ENCODE peak calls at places on chromosomes 12 and 14, in five cellular contexts. Q is upper lobe of left lung, K is Caco-2, O is lower lobe of right lung, C is A549. W is an unnamed sample. For H3K4me1, the result is how much of the 10 kb centered on the place peaks cover.

GRCh38 chr12:89524201-89525001 is at the start of gene GALNT4:
- DNase-seq in K (peak), Q (peak), O (peak), C (peak), W (peak)

GRCh38 chr12:52912711-52913423 is 8.0 kb upstream of the KRT8 start:
- DNase-seq in C (no peak), O (no peak), Q (no peak), K (peak), W (no peak)

GRCh38 chr14:89187501-89187900 is 229.5 kb downstream of the FOXN3 start:
- DNase-seq in C (no peak), O (no peak), K (no peak), Q (no peak), W (no peak)

GRCh38 chr14:100531591-100532121 is 55.6 kb downstream of the BEGAIN start:
- DNase-seq in C (no peak), K (no peak), Q (peak), O (peak), W (peak)

GRCh38 chr14:90615444-90616095 is 200.7 kb downstream of the TTC7B start:
- DNase-seq in K (no peak), Q (no peak), O (no peak), C (no peak), W (peak)

GRCh38 chr14:94728950-94729349 is 41.0 kb downstream of the GSC start:
- DNase-seq in K (no peak), C (no peak), O (no peak), Q (no peak), W (no peak)

GRCh38 chr14:103663506-103663905 is 34.5 kb downstream of the KLC1 start:
- DNase-seq in O (no peak), K (no peak), Q (no peak), C (no peak), W (no peak)

GRCh38 chr14:28142400-28143015 is 624.1 kb upstream of the FOXG1 start:
- DNase-seq in O (no peak), K (no peak), Q (no peak), C (peak), W (peak)

GRCh38 chr14:76977793-76978730 is 50.4 kb downstream of the IRF2BPL start:
- DNase-seq in K (no peak), Q (no peak), C (no peak), O (peak), W (no peak)

GRCh38 chr14:38143651-38144505 is 63.8 kb upstream of the SSTR1 start:
- DNase-seq in O (no peak), K (no peak), Q (no peak), C (no peak), W (no peak)

GRCh38 chr14:97298331-97298730 is 501.1 kb downstream of the VRK1 start:
- DNase-seq in K (no peak), Q (no peak), C (peak), O (no peak), W (peak)

GRCh38 chr14:71714225-71714624 is 218.0 kb upstream of the RGS6 start:
- DNase-seq in Q (no peak), C (no peak), K (no peak), O (no peak), W (no peak)

GRCh38 chr12:2944401-2945047 is 14.7 kb upstream of the TEAD4 start:
- DNase-seq in Q (no peak), C (peak), K (peak), O (peak), W (peak)

GRCh38 chr12:93595336-93595735 is 22.9 kb downstream of the SOCS2 start:
- DNase-seq in Q (no peak), K (no peak), O (no peak), C (no peak), W (no peak)

GRCh38 chr12:113867258-113867657 is 98.9 kb downstream of the RBM19 start:
- DNase-seq in K (no peak), C (peak), O (no peak), Q (no peak), W (peak)

GRCh38 chr12:32136404-32136803 is 29.8 kb downstream of the BICD1 start:
- DNase-seq in K (no peak), Q (no peak), O (no peak), C (no peak), W (no peak)

GRCh38 chr12:41213648-41214047 is 25.5 kb downstream of the PDZRN4 start:
- DNase-seq in K (no peak), O (no peak), Q (no peak), C (no peak), W (no peak)

GRCh38 chr12:48001426-48002178 is 2.7 kb downstream of the COL2A1 start:
- DNase-seq in C (no peak), Q (peak), K (no peak), O (no peak), W (peak)

GRCh38 chr12:128825845-128826244 is 2.1 kb upstream of the SLC15A4 start:
- DNase-seq in K (no peak), Q (no peak), O (no peak), C (no peak), W (no peak)

GRCh38 chr12:12398026-12398859 is 41.4 kb downstream of the BORCS5 start:
- DNase-seq in C (peak), Q (no peak), K (peak), O (no peak), W (no peak)
- TF ChIP-seq CTCF in C (peak), Q (no peak), K (no peak), O (no peak), W (peak)

DNA sequence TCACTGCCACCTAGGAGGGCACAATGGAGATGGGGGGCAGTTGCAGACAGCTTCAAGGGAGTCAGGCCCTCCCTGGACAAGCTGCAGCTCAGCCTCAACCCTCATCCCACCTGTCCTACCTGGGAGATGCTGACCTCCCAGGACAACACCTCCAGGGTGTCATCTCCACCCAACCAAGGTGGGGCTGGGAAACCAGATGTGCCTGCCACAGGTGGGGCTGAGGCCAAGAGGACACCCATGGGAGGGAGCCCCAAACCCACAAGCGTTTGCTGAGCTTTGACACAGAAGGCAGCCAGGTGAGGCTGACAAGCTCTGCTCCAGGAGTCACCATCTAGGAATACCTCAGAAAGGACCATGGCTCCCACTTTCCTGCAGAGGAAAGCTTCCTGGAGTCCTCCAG is 31.5 kb downstream of the ZFP36L1 start:
- DNase-seq in C (no peak), Q (no peak), K (no peak), O (no peak), W (no peak)
- H3K4me1 ChIP-seq in C (under half), Q (under half), K (under half), O (under half), W (under half)

GRCh38 chr14:46325157-46325556 is 326.4 kb downstream of the RPL10L start:
- DNase-seq in Q (no peak), K (no peak), C (no peak), O (no peak), W (peak)
- TF ChIP-seq CTCF in Q (no peak), K (no peak), C (no peak), O (no peak), W (peak)

DNA sequence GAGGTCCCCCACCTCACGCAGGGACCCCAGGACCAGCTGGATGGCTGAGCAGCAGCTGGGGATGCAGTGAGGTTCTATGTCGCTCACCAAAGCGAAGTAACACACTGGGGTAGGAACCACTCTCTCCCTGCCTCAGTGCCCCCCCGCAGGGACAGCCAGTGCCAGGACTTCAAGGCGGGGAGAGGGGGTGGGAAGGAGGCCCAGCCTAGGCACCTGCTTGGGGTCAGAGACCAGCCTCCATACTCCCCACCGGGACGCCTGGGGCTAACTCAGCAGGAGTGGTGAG is 7.1 kb downstream of the AKT1 start:
- DNase-seq in Q (no peak), O (no peak), K (no peak), C (no peak), W (no peak)
- H3K4me1 ChIP-seq in Q (half or more), O (half or more), K (under half), C (under half), W (under half)

GRCh38 chr12:46677749-46678148 is 148.0 kb downstream of the SLC38A4 start:
- DNase-seq in C (peak), Q (no peak), K (no peak), O (no peak), W (no peak)
- TF ChIP-seq CTCF in C (peak), Q (no peak), K (peak), O (no peak), W (peak)

GRCh38 chr12:45224311-45224710 is 8.4 kb downstream of the ANO6 start:
- DNase-seq in K (no peak), C (no peak), Q (no peak), O (no peak), W (no peak)

GRCh38 chr12:45232146-45232731 is 16.3 kb downstream of the ANO6 start:
- DNase-seq in O (no peak), C (no peak), Q (no peak), K (no peak), W (no peak)

GRCh38 chr12:45223868-45224267 is 8.0 kb downstream of the ANO6 start:
- DNase-seq in Q (no peak), C (no peak), K (no peak), O (no peak), W (no peak)

GRCh38 chr12:45231515-45232145 is 15.7 kb downstream of the ANO6 start:
- DNase-seq in K (no peak), O (no peak), Q (no peak), C (peak), W (no peak)

GRCh38 chr12:45227668-45228067 is 11.8 kb downstream of the ANO6 start:
- DNase-seq in K (no peak), O (no peak), C (no peak), Q (no peak), W (no peak)
- H3K4me1 ChIP-seq in K (under half), O (under half), C (under half), Q (under half), W (under half)

GRCh38 chr14:25406818-25407217 is 356.9 kb upstream of the STXBP6 start:
- DNase-seq in C (peak), K (peak), O (no peak), Q (no peak), W (peak)
- TF ChIP-seq CTCF in C (peak), K (peak), O (peak), Q (no peak), W (peak)

GRCh38 chr14:105061428-105062047 is 3.7 kb downstream of the GPR132 start:
- DNase-seq in O (peak), C (no peak), K (peak), Q (peak), W (no peak)

GRCh38 chr14:105063041-105063440 is 2.2 kb downstream of the GPR132 start:
- DNase-seq in C (no peak), K (no peak), Q (no peak), O (no peak), W (no peak)

GRCh38 chr14:105064001-105064400 is 1.2 kb downstream of the GPR132 start:
- DNase-seq in O (no peak), C (no peak), Q (no peak), K (no peak), W (no peak)

GRCh38 chr14:105060751-105061427 is 4.3 kb downstream of the GPR132 start:
- DNase-seq in K (no peak), Q (peak), C (no peak), O (peak), W (no peak)

GRCh38 chr14:105062048-105062433 is 3.2 kb downstream of the GPR132 start:
- DNase-seq in Q (peak), O (no peak), K (no peak), C (no peak), W (no peak)
- H3K4me1 ChIP-seq in Q (half or more), O (half or more), K (under half), C (under half), W (under half)

DNA sequence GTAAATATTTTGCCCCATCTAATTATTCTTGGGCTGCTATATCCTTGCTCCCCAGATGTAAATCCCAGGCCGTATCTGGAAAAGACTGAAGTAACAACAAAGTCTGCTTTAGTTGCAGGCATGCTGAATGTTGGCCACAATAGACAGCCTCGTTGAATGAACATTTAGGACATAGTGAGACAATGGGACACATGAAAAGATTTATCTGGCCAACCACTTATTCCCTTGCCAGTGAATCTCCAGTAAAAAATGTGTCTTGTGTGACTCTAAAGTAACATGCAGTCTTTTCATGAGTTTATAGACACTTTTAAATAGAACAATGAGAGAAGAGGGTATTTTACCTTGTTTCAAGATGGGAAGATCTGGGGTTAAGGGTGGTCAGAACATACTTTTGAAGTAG is 60.2 kb upstream of the STXBP6 start:
- DNase-seq in O (no peak), Q (no peak), C (no peak), K (no peak), W (no peak)
- TF ChIP-seq CTCF in O (no peak), Q (no peak), C (no peak), K (no peak), W (no peak)

GRCh38 chr12:100216337-100216736 is 15.7 kb downstream of the ACTR6 start:
- DNase-seq in Q (no peak), C (no peak), K (no peak), O (no peak), W (no peak)
- H3K4me1 ChIP-seq in Q (under half), C (under half), K (half or more), O (under half), W (under half)